ENCODE peak calls at places on chromosomes 11 and 22, in six cellular contexts. J is iris pigment epithelial cell; K is GM10248; X is non-pigmented ciliary epithelial cell; A is uterus; N is CD8-positive, alpha-beta T cell. E is an unnamed sample.

GRCh38 chr11:130712480-130712879 is 203.8 kb downstream of the SNX19 start:
- DNase-seq in X (no peak), A (no peak), J (no peak), N (no peak), K (no peak), E (no peak)

GRCh38 chr22:50017701-50018224 is 5.2 kb upstream of the IL17REL start:
- DNase-seq in X (no peak), A (no peak), N (no peak), J (no peak), K (no peak), E (no peak)

GRCh38 chr11:44564653-44565007 is 833 bp upstream of the CD82 start:
- DNase-seq in J (peak), X (peak), N (no peak), A (no peak), K (no peak), E (peak)

GRCh38 chr11:64226507-64227051 is 505 bp downstream of the NUDT22 start:
- DNase-seq in X (no peak), A (peak), N (peak), K (peak), J (no peak), E (peak)

GRCh38 chr11:15157181-15157580 is 42.5 kb downstream of the INSC start:
- DNase-seq in J (peak), K (no peak), A (no peak), N (no peak), X (peak), E (peak)

GRCh38 chr22:25420925-25421904 is 143.3 kb upstream of the GRK3 start:
- DNase-seq in A (no peak), X (no peak), N (no peak), K (peak), J (no peak), E (no peak)

GRCh38 chr11:68908273-68908672 is 4.6 kb downstream of the IGHMBP2 start:
- DNase-seq in X (no peak), J (no peak), N (no peak), K (no peak), A (no peak), E (no peak)

GRCh38 chr11:30984827-30985226 is 384.7 kb downstream of the DCDC1 start:
- DNase-seq in K (no peak), N (no peak), J (peak), A (no peak), X (peak), E (peak)

GRCh38 chr11:1293619-1294015 is 15.8 kb downstream of the TOLLIP start:
- DNase-seq in J (no peak), A (no peak), K (no peak), N (no peak), X (no peak), E (no peak)

GRCh38 chr22:48752451-48753380 is 1075.0 kb downstream of the BRD1 start:
- DNase-seq in X (no peak), J (no peak), A (no peak), K (no peak), N (no peak), E (no peak)

GRCh38 chr11:288328-289144 is at the start of gene PGGHG:
- DNase-seq in K (peak), N (peak), J (no peak), A (peak), X (no peak), E (peak)

GRCh38 chr22:31917227-31917921 is 27.0 kb upstream of the YWHAH start:
- DNase-seq in X (no peak), K (peak), J (no peak), A (no peak), N (no peak), E (no peak)

GRCh38 chr22:19038728-19039447 is 83.3 kb downstream of the DGCR2 start:
- DNase-seq in J (no peak), N (no peak), A (no peak), X (no peak), K (no peak), E (no peak)

GRCh38 chr11:69635804-69636511 is 5.0 kb upstream of the CCND1 start:
- DNase-seq in X (no peak), K (no peak), A (no peak), J (no peak), N (no peak), E (no peak)